ENCODE peak calls at places on chromosomes 13 and 19, in eight cellular contexts. O is substantia nigra; F is T-helper 9 cell; T is psoas muscle; E is HS-5; N is iris pigment epithelial cell; W is neural progenitor cell; P is effector memory CD4-positive, alpha-beta T cell. H is an unnamed sample.

GRCh38 chr13:101343128-101343787 is 73.0 kb downstream of the NALCN start:
- DNase-seq in F (no peak), W (no peak), E (no peak), N (no peak), P (no peak), O (no peak), T (no peak), H (no peak)

GRCh38 chr19:43525836-43526771 is 897 bp downstream of the ETHE1 start:
- DNase-seq in N (peak), T (peak), F (no peak), P (no peak), W (peak), O (peak), E (no peak), H (peak)

GRCh38 chr13:30138511-30138910 is 168.8 kb downstream of the KATNAL1 start:
- DNase-seq in T (no peak), O (no peak), N (no peak), F (no peak), W (no peak), E (no peak), P (no peak), H (no peak)

GRCh38 chr19:35451278-35452096 is 3.4 kb downstream of the FFAR2 start:
- DNase-seq in E (no peak), O (no peak), T (no peak), N (no peak), W (no peak), F (no peak), P (no peak), H (no peak)

GRCh38 chr19:17766543-17767131 is 15.4 kb downstream of the FCHO1 start:
- DNase-seq in W (peak), T (peak), O (peak), F (no peak), P (no peak), E (no peak), N (peak), H (peak)

GRCh38 chr19:54137913-54138776 is 583 bp downstream of the CNOT3 start:
- DNase-seq in W (peak), E (no peak), N (peak), T (peak), F (no peak), O (no peak), P (peak), H (no peak)

GRCh38 chr13:112335135-112335534 is 41.0 kb upstream of the SPACA7 start:
- DNase-seq in T (no peak), E (no peak), W (no peak), O (no peak), P (no peak), N (no peak), F (no peak), H (no peak)

GRCh38 chr19:49790866-49791265 is 22.2 kb downstream of the FUZ start:
- DNase-seq in F (no peak), T (peak), O (no peak), P (no peak), W (no peak), E (no peak), N (peak), H (no peak)

GRCh38 chr19:18119243-18120105 is 21.9 kb downstream of the MAST3 start:
- DNase-seq in F (peak), N (no peak), W (no peak), P (peak), T (no peak), O (no peak), E (no peak), H (peak)

GRCh38 chr13:33260168-33261098 is 25.1 kb downstream of the STARD13 start:
- DNase-seq in F (no peak), N (peak), T (no peak), P (no peak), E (no peak), O (no peak), W (no peak), H (peak)

GRCh38 chr13:106104281-106104901 is 431.1 kb downstream of the EFNB2 start:
- DNase-seq in N (peak), W (peak), T (no peak), E (peak), F (no peak), O (no peak), P (no peak), H (peak)

GRCh38 chr19:44579663-44580365 is 33.5 kb upstream of the IGSF23 start:
- DNase-seq in T (no peak), W (no peak), O (no peak), F (no peak), N (no peak), P (no peak), E (no peak), H (no peak)

GRCh38 chr13:50732712-50733111 is 110.8 kb downstream of the DLEU7 start:
- DNase-seq in P (no peak), W (no peak), F (no peak), E (no peak), O (no peak), N (peak), T (no peak), H (no peak)

GRCh38 chr13:113155982-113156655 is 2.3 kb upstream of the PROZ start:
- DNase-seq in O (no peak), W (no peak), T (no peak), P (no peak), N (peak), E (no peak), F (no peak), H (no peak)

GRCh38 chr13:31008400-31009115 is 76.1 kb downstream of the TEX26 start:
- DNase-seq in W (no peak), N (peak), E (no peak), P (no peak), F (no peak), O (no peak), T (no peak), H (no peak)

GRCh38 chr19:48999481-49000325 is 6.0 kb downstream of the RUVBL2 start:
- DNase-seq in F (peak), T (peak), W (peak), E (no peak), O (peak), P (peak), N (peak), H (peak)

GRCh38 chr13:35046587-35046986 is 104.5 kb downstream of the NBEA start:
- DNase-seq in W (no peak), T (no peak), O (no peak), E (no peak), P (no peak), F (no peak), N (no peak), H (no peak)

GRCh38 chr13:78409172-78409571 is 194.2 kb downstream of the POU4F1 start:
- DNase-seq in N (no peak), W (peak), T (no peak), O (no peak), P (no peak), F (no peak), E (no peak), H (no peak)

GRCh38 chr13:66805657-66806056 is 424.5 kb downstream of the PCDH9 start:
- DNase-seq in T (no peak), P (no peak), O (no peak), E (no peak), N (peak), W (no peak), F (no peak), H (no peak)

GRCh38 chr13:41568143-41568989 is 111.0 kb downstream of the RGCC start:
- DNase-seq in E (no peak), N (no peak), T (no peak), P (no peak), O (no peak), F (no peak), W (no peak), H (no peak)

GRCh38 chr19:35295792-35296462 is 4.0 kb downstream of the MAG start:
- DNase-seq in O (no peak), P (no peak), N (no peak), W (no peak), T (no peak), F (peak), E (no peak), H (no peak)

GRCh38 chr13:110812111-110812868 is 98.8 kb downstream of the ING1 start:
- DNase-seq in P (no peak), N (peak), F (no peak), W (no peak), O (no peak), E (no peak), T (no peak), H (no peak)

GRCh38 chr19:15468675-15469512 is 4.5 kb upstream of the RASAL3 start:
- DNase-seq in T (no peak), F (no peak), W (no peak), P (no peak), N (no peak), E (no peak), O (no peak), H (no peak)

GRCh38 chr19:40523322-40524047 is 53.2 kb upstream of the SHKBP1 start:
- DNase-seq in E (no peak), W (peak), F (peak), O (peak), T (peak), P (peak), N (peak), H (peak)

GRCh38 chr19:2426661-2427322 is 594 bp downstream of the TIMM13 start:
- DNase-seq in P (peak), F (no peak), W (peak), O (no peak), N (peak), T (peak), E (no peak), H (peak)

GRCh38 chr19:16062789-16063188 is 13.5 kb upstream of the TPM4 start:
- DNase-seq in F (peak), O (no peak), E (no peak), W (peak), P (no peak), N (no peak), T (no peak), H (peak)

GRCh38 chr19:2255112-2255845 is 938 bp downstream of the JSRP1 start:
- DNase-seq in T (peak), O (no peak), W (no peak), F (no peak), N (no peak), P (no peak), E (no peak), H (no peak)

GRCh38 chr13:22801402-22802003 is 379.3 kb upstream of the SGCG start:
- DNase-seq in P (no peak), O (no peak), E (no peak), T (no peak), F (no peak), W (peak), N (peak), H (no peak)